ENCODE peak calls at places on chromosome 5, in nine cellular contexts. One of them, this sample, is unnamed.

GRCh38 chr5:142837274-142837673 is 67.1 kb downstream of the ARHGAP26 start:
- DNase-seq in mesendoderm: no peak
- DNase-seq in H4: no peak
- DNase-seq in stimulated activated CD8-positive, alpha-beta memory T cell treated with anti-CD3 and anti-CD28 coated beads, Interleukin-7, amount 100 ng/mL, for 1 hour: no peak
- DNase-seq in NCI-H524: no peak
- DNase-seq in stimulated activated naive CD8-positive, alpha-beta T cell treated with anti-CD3 and anti-CD28 coated beads, Interleukin-15, amount 100 ng/mL, for 72 hours: no peak
- DNase-seq in dorsolateral prefrontal cortex: no peak
- DNase-seq in adipocyte: no peak
- DNase-seq in activated CD8-positive, alpha-beta memory T cell treated with anti-CD3 and anti-CD28 coated beads for 48 hours: no peak
- DNase-seq in this sample: no peak

GRCh38 chr5:98573834-98574233 is 199.6 kb upstream of the RGMB start:
- DNase-seq in mesendoderm: no peak
- DNase-seq in H4: no peak
- DNase-seq in stimulated activated CD8-positive, alpha-beta memory T cell treated with anti-CD3 and anti-CD28 coated beads, Interleukin-7, amount 100 ng/mL, for 1 hour: no peak
- DNase-seq in NCI-H524: no peak
- DNase-seq in stimulated activated naive CD8-positive, alpha-beta T cell treated with anti-CD3 and anti-CD28 coated beads, Interleukin-15, amount 100 ng/mL, for 72 hours: no peak
- DNase-seq in dorsolateral prefrontal cortex: no peak
- DNase-seq in adipocyte: no peak
- DNase-seq in activated CD8-positive, alpha-beta memory T cell treated with anti-CD3 and anti-CD28 coated beads for 48 hours: no peak
- DNase-seq in this sample: no peak

GRCh38 chr5:122915717-122916399 is 70.4 kb downstream of the SNX24 start:
- DNase-seq in mesendoderm: no peak
- DNase-seq in H4: no peak
- DNase-seq in stimulated activated CD8-positive, alpha-beta memory T cell treated with anti-CD3 and anti-CD28 coated beads, Interleukin-7, amount 100 ng/mL, for 1 hour: no peak
- DNase-seq in NCI-H524: no peak
- DNase-seq in stimulated activated naive CD8-positive, alpha-beta T cell treated with anti-CD3 and anti-CD28 coated beads, Interleukin-15, amount 100 ng/mL, for 72 hours: no peak
- DNase-seq in dorsolateral prefrontal cortex: no peak
- DNase-seq in adipocyte: no peak
- DNase-seq in activated CD8-positive, alpha-beta memory T cell treated with anti-CD3 and anti-CD28 coated beads for 48 hours: no peak
- DNase-seq in this sample: no peak

GRCh38 chr5:997001-997474 is 11.6 kb upstream of the NKD2 start:
- DNase-seq in mesendoderm: peak
- DNase-seq in H4: peak
- DNase-seq in stimulated activated CD8-positive, alpha-beta memory T cell treated with anti-CD3 and anti-CD28 coated beads, Interleukin-7, amount 100 ng/mL, for 1 hour: no peak
- DNase-seq in NCI-H524: no peak
- DNase-seq in stimulated activated naive CD8-positive, alpha-beta T cell treated with anti-CD3 and anti-CD28 coated beads, Interleukin-15, amount 100 ng/mL, for 72 hours: no peak
- DNase-seq in dorsolateral prefrontal cortex: peak
- DNase-seq in adipocyte: no peak
- DNase-seq in activated CD8-positive, alpha-beta memory T cell treated with anti-CD3 and anti-CD28 coated beads for 48 hours: no peak
- DNase-seq in this sample: peak

GRCh38 chr5:81021486-81021885 is 61.3 kb downstream of the RASGRF2 start:
- DNase-seq in mesendoderm: no peak
- DNase-seq in H4: peak
- DNase-seq in stimulated activated CD8-positive, alpha-beta memory T cell treated with anti-CD3 and anti-CD28 coated beads, Interleukin-7, amount 100 ng/mL, for 1 hour: no peak
- DNase-seq in NCI-H524: no peak
- DNase-seq in stimulated activated naive CD8-positive, alpha-beta T cell treated with anti-CD3 and anti-CD28 coated beads, Interleukin-15, amount 100 ng/mL, for 72 hours: no peak
- DNase-seq in dorsolateral prefrontal cortex: no peak
- DNase-seq in adipocyte: no peak
- DNase-seq in activated CD8-positive, alpha-beta memory T cell treated with anti-CD3 and anti-CD28 coated beads for 48 hours: no peak
- DNase-seq in this sample: no peak

GRCh38 chr5:167514461-167514860 is 777.0 kb upstream of the WWC1 start:
- DNase-seq in mesendoderm: no peak
- DNase-seq in H4: no peak
- DNase-seq in stimulated activated CD8-positive, alpha-beta memory T cell treated with anti-CD3 and anti-CD28 coated beads, Interleukin-7, amount 100 ng/mL, for 1 hour: no peak
- DNase-seq in NCI-H524: no peak
- DNase-seq in stimulated activated naive CD8-positive, alpha-beta T cell treated with anti-CD3 and anti-CD28 coated beads, Interleukin-15, amount 100 ng/mL, for 72 hours: no peak
- DNase-seq in dorsolateral prefrontal cortex: no peak
- DNase-seq in adipocyte: no peak
- DNase-seq in activated CD8-positive, alpha-beta memory T cell treated with anti-CD3 and anti-CD28 coated beads for 48 hours: no peak
- DNase-seq in this sample: no peak

GRCh38 chr5:54460181-54460919 is 4.9 kb downstream of the HSPB3 start:
- DNase-seq in mesendoderm: peak
- DNase-seq in H4: peak
- DNase-seq in stimulated activated CD8-positive, alpha-beta memory T cell treated with anti-CD3 and anti-CD28 coated beads, Interleukin-7, amount 100 ng/mL, for 1 hour: no peak
- DNase-seq in NCI-H524: no peak
- DNase-seq in stimulated activated naive CD8-positive, alpha-beta T cell treated with anti-CD3 and anti-CD28 coated beads, Interleukin-15, amount 100 ng/mL, for 72 hours: no peak
- DNase-seq in dorsolateral prefrontal cortex: no peak
- DNase-seq in adipocyte: peak
- DNase-seq in activated CD8-positive, alpha-beta memory T cell treated with anti-CD3 and anti-CD28 coated beads for 48 hours: no peak
- DNase-seq in this sample: no peak

GRCh38 chr5:111495159-111495558 is 17.2 kb downstream of the STARD4 start:
- DNase-seq in mesendoderm: no peak
- DNase-seq in H4: no peak
- DNase-seq in stimulated activated CD8-positive, alpha-beta memory T cell treated with anti-CD3 and anti-CD28 coated beads, Interleukin-7, amount 100 ng/mL, for 1 hour: no peak
- DNase-seq in NCI-H524: no peak
- DNase-seq in stimulated activated naive CD8-positive, alpha-beta T cell treated with anti-CD3 and anti-CD28 coated beads, Interleukin-15, amount 100 ng/mL, for 72 hours: no peak
- DNase-seq in dorsolateral prefrontal cortex: no peak
- DNase-seq in adipocyte: no peak
- DNase-seq in activated CD8-positive, alpha-beta memory T cell treated with anti-CD3 and anti-CD28 coated beads for 48 hours: no peak
- DNase-seq in this sample: no peak

GRCh38 chr5:34758514-34758913 is 80.5 kb upstream of the TTC23L start:
- DNase-seq in mesendoderm: no peak
- DNase-seq in H4: no peak
- DNase-seq in stimulated activated CD8-positive, alpha-beta memory T cell treated with anti-CD3 and anti-CD28 coated beads, Interleukin-7, amount 100 ng/mL, for 1 hour: no peak
- DNase-seq in NCI-H524: no peak
- DNase-seq in stimulated activated naive CD8-positive, alpha-beta T cell treated with anti-CD3 and anti-CD28 coated beads, Interleukin-15, amount 100 ng/mL, for 72 hours: no peak
- DNase-seq in dorsolateral prefrontal cortex: no peak
- DNase-seq in adipocyte: no peak
- DNase-seq in activated CD8-positive, alpha-beta memory T cell treated with anti-CD3 and anti-CD28 coated beads for 48 hours: no peak
- DNase-seq in this sample: no peak

GRCh38 chr5:134100283-134101011 is 14.0 kb upstream of the TCF7 start:
- DNase-seq in mesendoderm: peak
- DNase-seq in H4: no peak
- DNase-seq in stimulated activated CD8-positive, alpha-beta memory T cell treated with anti-CD3 and anti-CD28 coated beads, Interleukin-7, amount 100 ng/mL, for 1 hour: peak
- DNase-seq in NCI-H524: no peak
- DNase-seq in stimulated activated naive CD8-positive, alpha-beta T cell treated with anti-CD3 and anti-CD28 coated beads, Interleukin-15, amount 100 ng/mL, for 72 hours: peak
- DNase-seq in dorsolateral prefrontal cortex: no peak
- DNase-seq in adipocyte: peak
- DNase-seq in activated CD8-positive, alpha-beta memory T cell treated with anti-CD3 and anti-CD28 coated beads for 48 hours: no peak
- DNase-seq in this sample: peak

GRCh38 chr5:92505145-92505544 is 1075.9 kb downstream of the NR2F1-AS1 start:
- DNase-seq in mesendoderm: no peak
- DNase-seq in H4: peak
- DNase-seq in stimulated activated CD8-positive, alpha-beta memory T cell treated with anti-CD3 and anti-CD28 coated beads, Interleukin-7, amount 100 ng/mL, for 1 hour: no peak
- DNase-seq in NCI-H524: no peak
- DNase-seq in stimulated activated naive CD8-positive, alpha-beta T cell treated with anti-CD3 and anti-CD28 coated beads, Interleukin-15, amount 100 ng/mL, for 72 hours: no peak
- DNase-seq in dorsolateral prefrontal cortex: no peak
- DNase-seq in adipocyte: peak
- DNase-seq in activated CD8-positive, alpha-beta memory T cell treated with anti-CD3 and anti-CD28 coated beads for 48 hours: no peak
- DNase-seq in this sample: no peak

GRCh38 chr5:31346896-31347557 is 153.5 kb downstream of the CDH6 start:
- DNase-seq in mesendoderm: no peak
- DNase-seq in H4: peak
- DNase-seq in stimulated activated CD8-positive, alpha-beta memory T cell treated with anti-CD3 and anti-CD28 coated beads, Interleukin-7, amount 100 ng/mL, for 1 hour: no peak
- DNase-seq in NCI-H524: no peak
- DNase-seq in stimulated activated naive CD8-positive, alpha-beta T cell treated with anti-CD3 and anti-CD28 coated beads, Interleukin-15, amount 100 ng/mL, for 72 hours: no peak
- DNase-seq in dorsolateral prefrontal cortex: no peak
- DNase-seq in adipocyte: peak
- DNase-seq in activated CD8-positive, alpha-beta memory T cell treated with anti-CD3 and anti-CD28 coated beads for 48 hours: no peak
- DNase-seq in this sample: no peak

GRCh38 chr5:75985077-75985476 is 98.1 kb upstream of the SV2C start:
- DNase-seq in mesendoderm: no peak
- DNase-seq in H4: no peak
- DNase-seq in stimulated activated CD8-positive, alpha-beta memory T cell treated with anti-CD3 and anti-CD28 coated beads, Interleukin-7, amount 100 ng/mL, for 1 hour: no peak
- DNase-seq in NCI-H524: no peak
- DNase-seq in stimulated activated naive CD8-positive, alpha-beta T cell treated with anti-CD3 and anti-CD28 coated beads, Interleukin-15, amount 100 ng/mL, for 72 hours: no peak
- DNase-seq in dorsolateral prefrontal cortex: no peak
- DNase-seq in adipocyte: no peak
- DNase-seq in activated CD8-positive, alpha-beta memory T cell treated with anti-CD3 and anti-CD28 coated beads for 48 hours: no peak
- DNase-seq in this sample: peak

GRCh38 chr5:122019936-122020590 is 58.0 kb downstream of the LOX start:
- DNase-seq in mesendoderm: peak
- DNase-seq in H4: no peak
- DNase-seq in stimulated activated CD8-positive, alpha-beta memory T cell treated with anti-CD3 and anti-CD28 coated beads, Interleukin-7, amount 100 ng/mL, for 1 hour: no peak
- DNase-seq in NCI-H524: no peak
- DNase-seq in stimulated activated naive CD8-positive, alpha-beta T cell treated with anti-CD3 and anti-CD28 coated beads, Interleukin-15, amount 100 ng/mL, for 72 hours: no peak
- DNase-seq in dorsolateral prefrontal cortex: no peak
- DNase-seq in adipocyte: peak
- DNase-seq in activated CD8-positive, alpha-beta memory T cell treated with anti-CD3 and anti-CD28 coated beads for 48 hours: no peak
- DNase-seq in this sample: no peak

GRCh38 chr5:126368239-126368812 is 54.9 kb upstream of the GRAMD2B start:
- DNase-seq in mesendoderm: peak
- DNase-seq in H4: no peak
- DNase-seq in stimulated activated CD8-positive, alpha-beta memory T cell treated with anti-CD3 and anti-CD28 coated beads, Interleukin-7, amount 100 ng/mL, for 1 hour: no peak
- DNase-seq in NCI-H524: no peak
- DNase-seq in stimulated activated naive CD8-positive, alpha-beta T cell treated with anti-CD3 and anti-CD28 coated beads, Interleukin-15, amount 100 ng/mL, for 72 hours: no peak
- DNase-seq in dorsolateral prefrontal cortex: no peak
- DNase-seq in adipocyte: no peak
- DNase-seq in activated CD8-positive, alpha-beta memory T cell treated with anti-CD3 and anti-CD28 coated beads for 48 hours: no peak
- DNase-seq in this sample: peak

GRCh38 chr5:98470747-98471146 is 302.7 kb upstream of the RGMB start:
- DNase-seq in mesendoderm: no peak
- DNase-seq in H4: no peak
- DNase-seq in stimulated activated CD8-positive, alpha-beta memory T cell treated with anti-CD3 and anti-CD28 coated beads, Interleukin-7, amount 100 ng/mL, for 1 hour: no peak
- DNase-seq in NCI-H524: no peak
- DNase-seq in stimulated activated naive CD8-positive, alpha-beta T cell treated with anti-CD3 and anti-CD28 coated beads, Interleukin-15, amount 100 ng/mL, for 72 hours: no peak
- DNase-seq in dorsolateral prefrontal cortex: no peak
- DNase-seq in adipocyte: no peak
- DNase-seq in activated CD8-positive, alpha-beta memory T cell treated with anti-CD3 and anti-CD28 coated beads for 48 hours: no peak
- DNase-seq in this sample: no peak

GRCh38 chr5:77425420-77425819 is 66.7 kb downstream of the WDR41 start:
- DNase-seq in mesendoderm: no peak
- DNase-seq in H4: no peak
- DNase-seq in stimulated activated CD8-positive, alpha-beta memory T cell treated with anti-CD3 and anti-CD28 coated beads, Interleukin-7, amount 100 ng/mL, for 1 hour: no peak
- DNase-seq in NCI-H524: no peak
- DNase-seq in stimulated activated naive CD8-positive, alpha-beta T cell treated with anti-CD3 and anti-CD28 coated beads, Interleukin-15, amount 100 ng/mL, for 72 hours: no peak
- DNase-seq in dorsolateral prefrontal cortex: no peak
- DNase-seq in adipocyte: no peak
- DNase-seq in activated CD8-positive, alpha-beta memory T cell treated with anti-CD3 and anti-CD28 coated beads for 48 hours: no peak
- DNase-seq in this sample: no peak

GRCh38 chr5:143008032-143008431 is 237.9 kb downstream of the ARHGAP26 start:
- DNase-seq in mesendoderm: no peak
- DNase-seq in H4: no peak
- DNase-seq in stimulated activated CD8-positive, alpha-beta memory T cell treated with anti-CD3 and anti-CD28 coated beads, Interleukin-7, amount 100 ng/mL, for 1 hour: no peak
- DNase-seq in NCI-H524: no peak
- DNase-seq in stimulated activated naive CD8-positive, alpha-beta T cell treated with anti-CD3 and anti-CD28 coated beads, Interleukin-15, amount 100 ng/mL, for 72 hours: no peak
- DNase-seq in dorsolateral prefrontal cortex: no peak
- DNase-seq in adipocyte: no peak
- DNase-seq in activated CD8-positive, alpha-beta memory T cell treated with anti-CD3 and anti-CD28 coated beads for 48 hours: no peak
- DNase-seq in this sample: no peak

This sample was measured in GM23338.